ENCODE peak calls at places on chromosome 5, in seven cellular contexts. X is renal cortical epithelial cell; M is activated T-helper 1 cell treated with Interleukin-2 at 50 U/mL for 16 hours; H is T-helper 1 cell; E is endothelial cell; C is substantia nigra; T is naive thymus-derived CD4-positive, alpha-beta T cell. G is an unnamed sample.

GRCh38 chr5:73967347-73967746 is 341.4 kb downstream of the ARHGEF28 start:
- DNase-seq in X (peak), C (no peak), M (no peak), E (no peak), T (no peak), H (no peak), G (no peak)

GRCh38 chr5:123549256-123549904 is 37.4 kb downstream of the CSNK1G3 start:
- DNase-seq in H (peak), X (no peak), M (peak), E (no peak), T (peak), C (no peak), G (peak)

GRCh38 chr5:180082633-180083420 is 11.3 kb upstream of the RNF130 start:
- DNase-seq in M (no peak), E (no peak), H (no peak), C (no peak), X (no peak), T (no peak), G (no peak)

GRCh38 chr5:168755548-168756093 is 176.5 kb upstream of the PANK3 start:
- DNase-seq in C (no peak), E (no peak), X (no peak), H (no peak), M (no peak), T (no peak), G (no peak)

GRCh38 chr5:123696948-123697347 is 185.0 kb downstream of the CSNK1G3 start:
- DNase-seq in X (peak), H (no peak), M (no peak), C (peak), E (no peak), T (no peak), G (no peak)

GRCh38 chr5:119873611-119874010 is 244.3 kb downstream of the FAM170A start:
- DNase-seq in T (no peak), H (no peak), E (no peak), C (no peak), M (no peak), X (no peak), G (no peak)

GRCh38 chr5:179793470-179794139 is at the start of gene LTC4S:
- DNase-seq in M (no peak), C (peak), H (peak), X (peak), E (no peak), T (peak), G (peak)

GRCh38 chr5:31365776-31366175 is 166.1 kb downstream of the DROSHA start:
- DNase-seq in C (no peak), T (no peak), X (no peak), M (no peak), H (no peak), E (no peak), G (no peak)

GRCh38 chr5:172339264-172340180 is 56.0 kb upstream of the UBTD2 start:
- DNase-seq in C (no peak), H (no peak), X (no peak), M (no peak), T (no peak), E (no peak), G (no peak)

GRCh38 chr5:129716235-129717030 is 31.5 kb upstream of the MINAR2 start:
- DNase-seq in H (no peak), X (peak), C (no peak), M (no peak), E (no peak), T (no peak), G (no peak)

GRCh38 chr5:82749453-82749852 is 327.7 kb downstream of the TMEM167A start:
- DNase-seq in C (no peak), E (no peak), H (no peak), X (no peak), M (no peak), T (no peak), G (no peak)

GRCh38 chr5:149831492-149831891 is 101.4 kb downstream of the PPARGC1B start:
- DNase-seq in H (no peak), X (peak), T (no peak), E (no peak), C (no peak), M (no peak), G (no peak)

GRCh38 chr5:153147891-153148623 is 342.4 kb upstream of the GRIA1 start:
- DNase-seq in M (no peak), X (peak), C (no peak), H (no peak), T (no peak), E (peak), G (no peak)

GRCh38 chr5:1853531-1853930 is 29.2 kb downstream of the IRX4 start:
- DNase-seq in X (no peak), M (no peak), H (no peak), C (no peak), E (no peak), T (no peak), G (no peak)

GRCh38 chr5:370959-371810 is 49.7 kb downstream of the AHRR start:
- DNase-seq in E (no peak), X (no peak), M (no peak), H (no peak), T (no peak), C (no peak), G (no peak)

GRCh38 chr5:136811086-136811485 is 445.7 kb upstream of the TRPC7 start:
- DNase-seq in H (no peak), T (no peak), X (no peak), E (no peak), C (no peak), M (no peak), G (no peak)

GRCh38 chr5:170357853-170358497 is 31.2 kb downstream of the KCNMB1 start:
- DNase-seq in T (no peak), M (no peak), E (no peak), H (no peak), X (no peak), C (peak), G (no peak)

GRCh38 chr5:135880278-135880677 is 15.4 kb downstream of the IL9 start:
- DNase-seq in H (no peak), E (peak), X (no peak), C (no peak), M (no peak), T (no peak), G (no peak)

GRCh38 chr5:2740849-2741555 is 10.5 kb downstream of the IRX2 start:
- DNase-seq in X (no peak), H (no peak), E (no peak), M (no peak), C (no peak), T (no peak), G (no peak)

GRCh38 chr5:67481362-67481761 is 284.8 kb upstream of the CD180 start:
- DNase-seq in H (no peak), C (no peak), T (no peak), E (no peak), M (no peak), X (no peak), G (no peak)

GRCh38 chr5:141692533-141692888 is 10.5 kb upstream of the ARAP3 start:
- DNase-seq in C (no peak), X (no peak), H (no peak), T (no peak), E (no peak), M (no peak), G (no peak)

GRCh38 chr5:64746446-64746845 is 22.0 kb downstream of the SREK1IP1 start:
- DNase-seq in E (no peak), X (peak), T (no peak), C (no peak), H (no peak), M (no peak), G (no peak)

GRCh38 chr5:177339107-177339638 is 12.3 kb downstream of the LMAN2 start:
- DNase-seq in H (no peak), T (no peak), C (no peak), M (no peak), X (peak), E (no peak), G (no peak)

GRCh38 chr5:142110046-142110531 is 1.5 kb downstream of the NDFIP1 start:
- DNase-seq in C (no peak), H (no peak), T (peak), M (no peak), X (peak), E (no peak), G (no peak)

GRCh38 chr5:38650540-38651275 is 94.3 kb upstream of the LIFR start:
- DNase-seq in M (no peak), T (no peak), C (no peak), E (no peak), X (peak), H (no peak), G (no peak)

GRCh38 chr5:66789434-66789833 is 193.2 kb downstream of the MAST4 start:
- DNase-seq in C (no peak), T (no peak), X (no peak), E (no peak), M (no peak), H (no peak), G (no peak)

GRCh38 chr5:15933481-15934207 is 245.9 kb downstream of the MARCHF11 start:
- DNase-seq in T (no peak), C (no peak), E (no peak), X (peak), M (no peak), H (no peak), G (no peak)